ENCODE peak calls at places on chromosomes 6 and 20, in ten cellular contexts. A is PC-9, S is MM.1S, X is fibroblast of lung, M is astrocyte, O is HCT116, P is GM23338, Q is neural progenitor cell, C is keratinocyte, V is endothelial cell of umbilical vein. F is an unnamed sample.

GRCh38 chr20:46568570-46569129 is 18.2 kb upstream of the OCSTAMP start:
- DNase-seq in A (no peak), S (no peak), X (peak; percentile 53), M (peak; percentile 36), O (no peak), P (no peak), Q (no peak), C (no peak), V (peak; percentile 85), F (peak; percentile 78)

GRCh38 chr6:41494212-41495115 is 51.7 kb upstream of the FOXP4 start:
- DNase-seq in A (no peak), S (no peak), X (peak; percentile 48), M (peak; percentile 34), O (no peak), P (peak; percentile 31), Q (peak; percentile 88), C (no peak), V (no peak), F (no peak)

GRCh38 chr6:7041511-7042026 is 66.2 kb upstream of the RREB1 start:
- DNase-seq in A (no peak), S (no peak), X (no peak), M (no peak), O (no peak), P (peak; percentile 48), Q (no peak), C (no peak), V (no peak), F (no peak)

GRCh38 chr20:1958426-1958825 is 35.4 kb downstream of the PDYN start:
- DNase-seq in A (no peak), S (no peak), X (no peak), M (no peak), O (no peak), P (no peak), Q (no peak), C (no peak), V (no peak), F (no peak)

GRCh38 chr20:32752458-32753250 is 9.4 kb upstream of the COMMD7 start:
- DNase-seq in A (no peak), S (no peak), X (peak; percentile 84), M (peak; percentile 78), O (no peak), P (no peak), Q (no peak), C (no peak), V (no peak), F (no peak)

GRCh38 chr6:36544228-36544627 is 3.1 kb downstream of the STK38 start:
- DNase-seq in A (no peak), S (no peak), X (peak; percentile 25), M (no peak), O (no peak), P (no peak), Q (no peak), C (no peak), V (no peak), F (no peak)

GRCh38 chr6:147806697-147807096 is 298.2 kb downstream of the SAMD5 start:
- DNase-seq in A (no peak), S (no peak), X (no peak), M (no peak), O (no peak), P (no peak), Q (no peak), C (no peak), V (no peak), F (peak; percentile 50)

GRCh38 chr6:32609731-32610640 is 20.3 kb upstream of the HLA-DRB1 start:
- DNase-seq in A (peak; percentile 61), S (peak; percentile 91), X (peak; percentile 83), M (peak; percentile 78), O (peak; percentile 94), P (peak; percentile 98), Q (peak; percentile 95), C (peak; percentile 94), V (peak; percentile 96), F (peak; percentile 93)

GRCh38 chr20:51958099-51958498 is 155.8 kb upstream of the SALL4 start:
- DNase-seq in A (no peak), S (no peak), X (no peak), M (no peak), O (no peak), P (no peak), Q (no peak), C (no peak), V (no peak), F (no peak)

GRCh38 chr20:51958636-51959542 is 156.6 kb upstream of the SALL4 start:
- DNase-seq in A (no peak), S (no peak), X (peak; percentile 52), M (peak; percentile 53), O (no peak), P (no peak), Q (peak; percentile 25), C (no peak), V (peak; percentile 85), F (peak; percentile 48)

GRCh38 chr20:51960004-51960403 is 157.7 kb upstream of the SALL4 start:
- DNase-seq in A (no peak), S (no peak), X (no peak), M (no peak), O (no peak), P (no peak), Q (no peak), C (no peak), V (no peak), F (no peak)

GRCh38 chr20:51966296-51966971 is 164.1 kb upstream of the SALL4 start:
- DNase-seq in A (peak; percentile 74), S (peak; percentile 20), X (peak; percentile 55), M (peak; percentile 45), O (peak; percentile 81), P (peak; percentile 95), Q (peak; percentile 83), C (peak; percentile 15), V (peak; percentile 77), F (peak; percentile 76)

DNA sequence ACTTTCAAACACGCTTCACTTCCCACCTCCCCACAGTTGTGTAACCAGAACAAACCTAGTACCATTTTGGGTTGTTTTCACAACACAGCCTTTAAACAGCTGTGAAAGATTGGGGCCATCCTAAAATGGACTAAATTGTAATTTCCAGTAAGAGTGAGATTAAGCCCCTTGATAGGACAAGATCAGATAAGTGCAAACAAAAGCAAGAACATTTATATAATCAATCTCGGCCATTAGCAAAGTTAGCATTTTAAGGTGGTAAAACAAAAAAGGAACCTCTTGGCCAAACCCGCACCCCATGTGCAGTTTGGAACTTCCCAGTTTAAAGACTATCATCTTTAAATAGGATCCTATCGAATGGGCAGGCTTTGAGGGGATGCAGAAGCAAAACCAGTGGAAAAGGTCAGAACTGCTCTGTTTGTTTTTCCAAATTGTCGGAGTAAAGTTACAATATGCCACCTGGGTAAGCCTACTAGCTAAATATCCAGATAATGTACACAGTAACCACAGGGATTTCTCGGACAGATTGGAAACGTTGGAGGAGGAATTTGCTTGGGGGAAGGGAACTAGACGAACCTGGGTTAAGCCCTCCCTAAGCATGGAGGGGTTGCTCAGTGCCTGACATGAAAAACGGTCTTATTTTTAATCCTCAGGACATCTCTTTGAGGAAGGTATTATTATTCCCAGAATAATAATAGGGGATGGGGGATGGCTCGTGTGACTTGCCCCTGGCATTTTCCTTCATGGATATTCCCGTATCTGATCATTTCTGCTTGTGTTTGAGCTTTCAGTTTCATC is 159.8 kb upstream of the SALL4 start:
- DNase-seq in A (no peak), S (no peak), X (no peak), M (no peak), O (no peak), P (no peak), Q (peak; percentile 31), C (no peak), V (no peak), F (no peak)
- H3K4me3 ChIP-seq in A (no peak overlapping the region), S (no peak overlapping the region), X (peak overlapping the region; percentile 3), M (no peak overlapping the region), O (no peak overlapping the region), P (no peak overlapping the region), Q (no peak overlapping the region), C (no peak overlapping the region), V (no peak overlapping the region), F (no peak overlapping the region)

DNA sequence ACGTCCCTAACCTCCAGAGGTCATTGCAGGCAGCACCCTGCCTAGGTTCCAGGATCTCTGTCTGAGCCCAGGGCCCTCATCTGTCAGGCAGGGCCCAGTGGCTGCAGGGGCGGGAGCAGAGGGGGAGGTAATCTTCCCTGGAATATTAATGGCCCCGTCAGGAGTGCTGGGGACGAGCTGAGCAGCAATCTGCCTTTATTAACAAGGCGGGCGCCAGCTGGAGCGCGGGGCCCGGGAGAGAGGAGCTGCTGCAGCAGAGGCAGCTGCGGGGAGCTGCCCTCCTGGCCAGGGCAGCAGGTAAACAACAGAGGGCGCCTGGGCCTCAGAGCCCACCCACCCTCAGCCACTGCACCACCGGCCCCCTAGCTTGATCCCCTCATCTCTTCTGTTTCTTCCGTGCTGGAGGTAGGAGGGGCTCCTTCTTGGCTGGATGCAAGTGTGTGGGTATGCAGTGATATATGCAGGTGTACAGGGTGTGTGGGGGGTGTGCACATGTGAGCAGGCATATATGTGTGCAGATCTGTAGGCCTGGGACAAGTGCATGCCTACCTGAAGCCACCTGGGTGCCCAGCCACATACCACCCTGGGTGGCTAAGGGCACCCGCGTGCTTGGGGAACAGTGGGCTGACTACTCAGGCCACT is 131.8 kb upstream of the MLN start:
- DNase-seq in A (no peak), S (no peak), X (no peak), M (no peak), O (no peak), P (peak; percentile 49), Q (peak; percentile 49), C (no peak), V (no peak), F (no peak)
- TF ChIP-seq CTCF in A (no peak), S (no peak), X (no peak), M (no peak), O (no peak), P (no peak), Q (peak; percentile 14), C (no peak), V (no peak), F (no peak)

GRCh38 chr6:168318579-168319278 is 848 bp downstream of the DACT2 start:
- DNase-seq in A (no peak), S (no peak), X (no peak), M (no peak), O (no peak), P (no peak), Q (peak; percentile 30), C (no peak), V (no peak), F (no peak)

GRCh38 chr6:168318090-168318489 is 1.5 kb downstream of the DACT2 start:
- DNase-seq in A (no peak), S (no peak), X (no peak), M (no peak), O (no peak), P (no peak), Q (no peak), C (no peak), V (no peak), F (no peak)

GRCh38 chr6:168322966-168323365 is 3.4 kb upstream of the DACT2 start:
- DNase-seq in A (no peak), S (no peak), X (no peak), M (no peak), O (no peak), P (no peak), Q (no peak), C (no peak), V (no peak), F (no peak)

GRCh38 chr6:168320661-168321060 is 1.1 kb upstream of the DACT2 start:
- DNase-seq in A (peak; percentile 43), S (no peak), X (no peak), M (no peak), O (no peak), P (no peak), Q (no peak), C (peak; percentile 15), V (no peak), F (no peak)

GRCh38 chr6:168319279-168320051 is at the start of gene DACT2:
- DNase-seq in A (no peak), S (no peak), X (no peak), M (no peak), O (no peak), P (peak; percentile 67), Q (peak; percentile 65), C (no peak), V (no peak), F (peak; percentile 60)
- TF ChIP-seq EZH2 in A (no peak), S (no peak), X (no peak), M (no peak), O (no peak), P (no peak), Q (no peak), C (no peak), V (peak; percentile 55), F (no peak)

GRCh38 chr6:39811835-39812345 is 19.7 kb downstream of the DAAM2 start:
- DNase-seq in A (no peak), S (no peak), X (no peak), M (no peak), O (no peak), P (no peak), Q (no peak), C (no peak), V (no peak), F (no peak)

GRCh38 chr6:39814236-39814635 is 22.1 kb downstream of the DAAM2 start:
- DNase-seq in A (no peak), S (no peak), X (peak; percentile 38), M (peak; percentile 12), O (no peak), P (no peak), Q (no peak), C (no peak), V (no peak), F (no peak)

GRCh38 chr6:39815356-39815755 is 23.2 kb downstream of the DAAM2 start:
- DNase-seq in A (no peak), S (no peak), X (no peak), M (no peak), O (no peak), P (no peak), Q (no peak), C (no peak), V (no peak), F (no peak)

GRCh38 chr6:39812853-39813533 is 20.8 kb downstream of the DAAM2 start:
- DNase-seq in A (no peak), S (peak; percentile 76), X (peak; percentile 93), M (peak; percentile 93), O (no peak), P (no peak), Q (no peak), C (no peak), V (no peak), F (no peak)

GRCh38 chr6:39812496-39812852 is 20.3 kb downstream of the DAAM2 start:
- DNase-seq in A (no peak), S (no peak), X (no peak), M (no peak), O (no peak), P (no peak), Q (no peak), C (no peak), V (no peak), F (no peak)
- H3K4me3 ChIP-seq in A (no peak overlapping the region), S (no peak overlapping the region), X (no peak overlapping the region), M (no peak overlapping the region), O (no peak overlapping the region), P (no peak overlapping the region), Q (no peak overlapping the region), C (no peak overlapping the region), V (no peak overlapping the region), F (no peak overlapping the region)

F was measured in A673.